ENCODE peak calls at places on chromosome 4, in ten cellular contexts. K is IMR-90; G is GM19239; M is NCI-H774; Z is Ammon's horn; I is NCI-H2081; T is substantia nigra; A is stimulated activated naive CD4-positive, alpha-beta T cell treated with Interleukin-2 at 50 U/mL for 16 hours; S is A549; L is endothelial cell of umbilical vein. V is an unnamed sample.

GRCh38 chr4:57154926-57155325 is 44.7 kb upstream of the IGFBP7 start:
- DNase-seq in K (no peak), G (no peak), M (no peak), Z (no peak), I (no peak), T (no peak), A (no peak), S (no peak), L (no peak), V (no peak)

GRCh38 chr4:158496030-158496741 is 25.5 kb upstream of the RXFP1 start:
- DNase-seq in K (no peak), G (no peak), M (peak), Z (no peak), I (no peak), T (no peak), A (no peak), S (peak), L (peak), V (no peak)

GRCh38 chr4:109211671-109212070 is 90.8 kb downstream of the COL25A1 start:
- DNase-seq in K (peak), G (no peak), M (no peak), Z (no peak), I (no peak), T (no peak), A (no peak), S (no peak), L (peak), V (no peak)

GRCh38 chr4:183698909-183699308 is 39.8 kb downstream of the TRAPPC11 start:
- DNase-seq in K (no peak), G (no peak), M (no peak), Z (no peak), I (no peak), T (no peak), A (no peak), S (no peak), L (no peak), V (no peak)

GRCh38 chr4:185128272-185129119 is 14.6 kb upstream of the SLC25A4 start:
- DNase-seq in K (no peak), G (peak), M (no peak), Z (no peak), I (no peak), T (no peak), A (peak), S (peak), L (peak), V (peak)

GRCh38 chr4:91936301-91936700 is 367.5 kb upstream of the GRID2 start:
- DNase-seq in K (peak), G (no peak), M (no peak), Z (no peak), I (peak), T (no peak), A (no peak), S (no peak), L (no peak), V (no peak)

GRCh38 chr4:130043796-130044195 is 947.8 kb downstream of the C4orf33 start:
- DNase-seq in K (no peak), G (no peak), M (no peak), Z (no peak), I (no peak), T (no peak), A (no peak), S (no peak), L (peak), V (no peak)

GRCh38 chr4:68630371-68630770 is 40.1 kb downstream of the UGT2B15 start:
- DNase-seq in K (no peak), G (no peak), M (no peak), Z (no peak), I (no peak), T (no peak), A (no peak), S (no peak), L (no peak), V (no peak)

GRCh38 chr4:61437923-61438322 is 237.8 kb downstream of the ADGRL3 start:
- DNase-seq in K (no peak), G (no peak), M (no peak), Z (no peak), I (no peak), T (no peak), A (no peak), S (no peak), L (no peak), V (no peak)

GRCh38 chr4:173793937-173794510 is 264.0 kb upstream of the HAND2 start:
- DNase-seq in K (peak), G (no peak), M (no peak), Z (no peak), I (no peak), T (no peak), A (no peak), S (no peak), L (no peak), V (no peak)

GRCh38 chr4:153676984-153677383 is 7.1 kb upstream of the TLR2 start:
- DNase-seq in K (peak), G (no peak), M (no peak), Z (no peak), I (no peak), T (no peak), A (no peak), S (no peak), L (peak), V (no peak)

GRCh38 chr4:168605411-168605810 is 108.6 kb downstream of the PALLD start:
- DNase-seq in K (peak), G (no peak), M (no peak), Z (no peak), I (no peak), T (no peak), A (no peak), S (no peak), L (peak), V (no peak)

GRCh38 chr4:19382993-19383392 is 868.7 kb upstream of the SLIT2 start:
- DNase-seq in K (peak), G (no peak), M (no peak), Z (no peak), I (no peak), T (no peak), A (no peak), S (no peak), L (no peak), V (no peak)

GRCh38 chr4:185145572-185145971 is 2.5 kb downstream of the SLC25A4 start:
- DNase-seq in K (no peak), G (no peak), M (no peak), Z (no peak), I (no peak), T (no peak), A (no peak), S (no peak), L (no peak), V (peak)

GRCh38 chr4:742742-743311 is 37.2 kb downstream of the PCGF3 start:
- DNase-seq in K (peak), G (peak), M (peak), Z (peak), I (peak), T (peak), A (peak), S (peak), L (peak), V (no peak)

GRCh38 chr4:100933628-100934027 is 413.7 kb downstream of the PPP3CA start:
- DNase-seq in K (peak), G (no peak), M (no peak), Z (no peak), I (no peak), T (no peak), A (no peak), S (no peak), L (no peak), V (no peak)